ENCODE peak calls at places on chromosomes 6 and 20, in seven cellular contexts. T, I, N, M, X, Y and B are unnamed samples.
A peak's percentile ranks its signal among the peaks of the same experiment; 100 is the strongest.

GRCh38 chr20:61516398-61517208 is 264.5 kb downstream of the CDH4 start:
- DNase-seq in T (no peak), I (no peak), N (no peak), M (peak; percentile 35), X (no peak), Y (no peak), B (no peak)

GRCh38 chr20:41072099-41072798 is 43.6 kb downstream of the TOP1 start:
- DNase-seq in T (no peak), I (no peak), N (peak; percentile 90), M (peak; percentile 88), X (no peak), Y (peak; percentile 52), B (no peak)

GRCh38 chr20:32611286-32611685 is 26.2 kb upstream of the NOL4L start:
- DNase-seq in T (no peak), I (no peak), N (no peak), M (no peak), X (no peak), Y (no peak), B (no peak)

GRCh38 chr6:169396554-169397163 is 143.0 kb upstream of the THBS2 start:
- DNase-seq in T (peak; percentile 85), I (no peak), N (no peak), M (no peak), X (no peak), Y (no peak), B (no peak)

GRCh38 chr20:57190536-57191265 is 75.7 kb downstream of the BMP7 start:
- DNase-seq in T (no peak), I (no peak), N (peak; percentile 77), M (peak; percentile 27), X (no peak), Y (no peak), B (no peak)

GRCh38 chr6:13248053-13248452 is 80.3 kb downstream of the TBC1D7 start:
- DNase-seq in T (no peak), I (peak; percentile 35), N (peak; percentile 14), M (peak; percentile 61), X (no peak), Y (no peak), B (peak; percentile 50)

GRCh38 chr6:85185977-85186376 is 263.9 kb upstream of the NT5E start:
- DNase-seq in T (no peak), I (no peak), N (no peak), M (peak; percentile 22), X (no peak), Y (no peak), B (no peak)

GRCh38 chr6:22657341-22657985 is 88.1 kb downstream of the HDGFL1 start:
- DNase-seq in T (no peak), I (no peak), N (no peak), M (no peak), X (no peak), Y (no peak), B (no peak)

GRCh38 chr6:4620284-4621228 is 155.6 kb upstream of the CDYL start:
- DNase-seq in T (no peak), I (no peak), N (peak; percentile 27), M (no peak), X (no peak), Y (peak; percentile 59), B (no peak)

GRCh38 chr20:63924241-63924640 is 29.3 kb downstream of the DNAJC5 start:
- DNase-seq in T (no peak), I (no peak), N (no peak), M (no peak), X (no peak), Y (no peak), B (no peak)

GRCh38 chr20:63919130-63919529 is 24.2 kb downstream of the DNAJC5 start:
- DNase-seq in T (no peak), I (no peak), N (no peak), M (no peak), X (no peak), Y (no peak), B (no peak)

GRCh38 chr20:63923626-63924025 is 28.7 kb downstream of the DNAJC5 start:
- DNase-seq in T (no peak), I (no peak), N (no peak), M (no peak), X (no peak), Y (no peak), B (no peak)

GRCh38 chr20:63917811-63918210 is 22.9 kb downstream of the DNAJC5 start:
- DNase-seq in T (no peak), I (no peak), N (no peak), M (no peak), X (no peak), Y (no peak), B (no peak)

GRCh38 chr20:63920226-63920625 is 25.3 kb downstream of the DNAJC5 start:
- DNase-seq in T (no peak), I (no peak), N (no peak), M (no peak), X (no peak), Y (no peak), B (no peak)
- H3K4me1 ChIP-seq in T (peaks cover 17% of the 10 kb centered on the region), I (no peaks in the 10 kb centered on the region), N (no peaks in the 10 kb centered on the region), M (no peaks in the 10 kb centered on the region), X (no peaks in the 10 kb centered on the region), Y (no peaks in the 10 kb centered on the region), B (no peaks in the 10 kb centered on the region)

GRCh38 chr6:18416341-18416679 is 29.2 kb downstream of the RNF144B start:
- DNase-seq in T (no peak), I (no peak), N (no peak), M (no peak), X (no peak), Y (no peak), B (no peak)

GRCh38 chr6:18424201-18424600 is 37.1 kb downstream of the RNF144B start:
- DNase-seq in T (no peak), I (no peak), N (no peak), M (no peak), X (no peak), Y (no peak), B (no peak)

GRCh38 chr6:18423426-18423825 is 36.3 kb downstream of the RNF144B start:
- DNase-seq in T (no peak), I (no peak), N (peak; percentile 43), M (no peak), X (no peak), Y (peak; percentile 51), B (no peak)

GRCh38 chr6:18425218-18425617 is 38.1 kb downstream of the RNF144B start:
- DNase-seq in T (no peak), I (no peak), N (peak; percentile 58), M (no peak), X (no peak), Y (peak; percentile 80), B (peak; percentile 23)

GRCh38 chr6:18422136-18422535 is 35.0 kb downstream of the RNF144B start:
- DNase-seq in T (no peak), I (no peak), N (no peak), M (no peak), X (no peak), Y (no peak), B (no peak)
- H3K4me1 ChIP-seq in T (peaks cover 7% of the 10 kb centered on the region), I (no peaks in the 10 kb centered on the region), N (peaks cover 8% of the 10 kb centered on the region), M (no peaks in the 10 kb centered on the region), X (peaks cover 52% of the 10 kb centered on the region), Y (peaks cover 29% of the 10 kb centered on the region), B (no peaks in the 10 kb centered on the region)

GRCh38 chr6:107730683-107731314 is 93.3 kb downstream of the SCML4 start:
- DNase-seq in T (peak; percentile 57), I (no peak), N (no peak), M (no peak), X (no peak), Y (no peak), B (no peak)

GRCh38 chr6:107731422-107732319 is 92.4 kb downstream of the SCML4 start:
- DNase-seq in T (peak; percentile 81), I (no peak), N (no peak), M (no peak), X (no peak), Y (no peak), B (peak; percentile 7)

GRCh38 chr6:107730106-107730505 is 94.0 kb downstream of the SCML4 start:
- DNase-seq in T (no peak), I (no peak), N (no peak), M (no peak), X (no peak), Y (no peak), B (no peak)

GRCh38 chr6:107729098-107729497 is 95.0 kb downstream of the SCML4 start:
- DNase-seq in T (no peak), I (no peak), N (no peak), M (no peak), X (no peak), Y (no peak), B (peak; percentile 49)

DNA sequence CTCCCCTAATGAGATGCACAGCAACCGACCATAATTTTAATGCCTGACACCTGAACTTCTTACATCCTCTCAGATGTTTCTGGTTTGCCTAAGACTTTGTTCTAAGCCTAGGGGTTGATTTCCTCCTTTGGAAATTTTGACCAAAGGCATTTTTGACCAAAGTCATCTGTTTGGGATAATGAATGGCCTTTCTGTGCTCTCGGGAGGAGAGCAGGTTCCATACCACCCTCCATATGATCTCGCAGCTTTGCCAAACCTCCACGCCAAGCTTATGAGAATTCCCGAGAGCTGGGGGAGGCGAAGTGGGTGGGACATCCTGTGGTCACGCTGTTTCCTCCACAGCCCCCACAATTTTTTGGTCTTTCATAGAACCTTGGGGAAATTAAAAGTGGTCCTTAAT is 91.7 kb downstream of the SCML4 start:
- DNase-seq in T (peak; percentile 62), I (no peak), N (no peak), M (no peak), X (no peak), Y (no peak), B (no peak)
- H3K4me1 ChIP-seq in T (no peaks in the 10 kb centered on the region), I (no peaks in the 10 kb centered on the region), N (no peaks in the 10 kb centered on the region), M (no peaks in the 10 kb centered on the region), X (no peaks in the 10 kb centered on the region), Y (no peaks in the 10 kb centered on the region), B (peaks cover 3% of the 10 kb centered on the region)

GRCh38 chr6:111564482-111564945 is 41.2 kb downstream of the TRAF3IP2 start:
- DNase-seq in T (no peak), I (no peak), N (peak; percentile 23), M (peak; percentile 74), X (no peak), Y (no peak), B (no peak)
- H3K4me1 ChIP-seq in T (peaks cover 79% of the 10 kb centered on the region), I (peaks cover 53% of the 10 kb centered on the region), N (peaks cover 8% of the 10 kb centered on the region), M (peaks cover 28% of the 10 kb centered on the region), X (peaks cover 41% of the 10 kb centered on the region), Y (no peaks in the 10 kb centered on the region), B (no peaks in the 10 kb centered on the region)

DNA sequence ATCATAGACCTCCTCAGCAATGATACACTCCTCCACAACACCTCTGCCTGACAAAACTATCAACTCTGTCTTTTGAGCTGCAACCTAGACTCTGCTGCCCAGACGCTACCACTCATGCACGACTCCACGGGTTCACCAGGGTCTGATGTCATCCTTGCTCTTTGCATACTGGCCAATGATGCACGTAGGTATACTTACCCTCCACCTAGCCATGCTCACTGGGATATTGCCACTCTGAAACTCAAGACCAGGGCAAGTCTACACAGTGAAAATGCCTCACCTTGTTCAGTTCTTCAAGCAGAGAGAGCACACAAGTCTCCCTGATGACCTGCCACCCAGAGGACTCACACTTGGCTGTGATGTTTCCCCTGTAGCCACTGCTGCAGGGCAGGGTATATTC is 27.7 kb downstream of the ADGRF1 start:
- DNase-seq in T (peak; percentile 90), I (no peak), N (no peak), M (no peak), X (no peak), Y (no peak), B (no peak)
- H3K4me1 ChIP-seq in T (no peaks in the 10 kb centered on the region), I (no peaks in the 10 kb centered on the region), N (no peaks in the 10 kb centered on the region), M (no peaks in the 10 kb centered on the region), X (no peaks in the 10 kb centered on the region), Y (no peaks in the 10 kb centered on the region), B (peaks cover 2% of the 10 kb centered on the region)